ENCODE peak calls at places on chromosomes 3 and 15, in seven cellular contexts. N, Y, L, J, T, Z and P are unnamed samples.

GRCh38 chr3:116927918-116928317 is 218.3 kb downstream of the TUSC7 start:
- DNase-seq in N (no peak), Y (no peak), L (no peak), J (no peak), T (peak), Z (no peak), P (no peak)

GRCh38 chr3:196422976-196423781 is 9.0 kb downstream of the UBXN7 start:
- DNase-seq in N (no peak), Y (no peak), L (peak), J (no peak), T (no peak), Z (peak), P (no peak)

GRCh38 chr15:49036650-49037545 is 9.3 kb downstream of the SECISBP2L start:
- DNase-seq in N (peak), Y (no peak), L (peak), J (peak), T (no peak), Z (no peak), P (no peak)

GRCh38 chr3:172624999-172625398 is 85.9 kb downstream of the NCEH1 start:
- DNase-seq in N (no peak), Y (no peak), L (no peak), J (no peak), T (no peak), Z (no peak), P (no peak)

GRCh38 chr3:60703956-60704736 is 547.1 kb downstream of the FHIT start:
- DNase-seq in N (peak), Y (no peak), L (peak), J (peak), T (no peak), Z (no peak), P (no peak)

GRCh38 chr15:61951949-61952348 is 108.3 kb downstream of the VPS13C start:
- DNase-seq in N (no peak), Y (no peak), L (peak), J (peak), T (no peak), Z (peak), P (no peak)

GRCh38 chr3:169628567-169628966 is 34.9 kb downstream of the MECOM start:
- DNase-seq in N (no peak), Y (no peak), L (no peak), J (no peak), T (no peak), Z (no peak), P (no peak)

GRCh38 chr3:147945968-147946519 is 536.9 kb downstream of the ZIC1 start:
- DNase-seq in N (peak), Y (peak), L (peak), J (peak), T (peak), Z (peak), P (peak)

GRCh38 chr3:61269460-61269859 is 18.2 kb upstream of the FHIT start:
- DNase-seq in N (no peak), Y (no peak), L (no peak), J (no peak), T (no peak), Z (no peak), P (no peak)

GRCh38 chr3:78260388-78260787 is 1220.5 kb downstream of the ROBO2 start:
- DNase-seq in N (no peak), Y (no peak), L (no peak), J (no peak), T (no peak), Z (no peak), P (no peak)

GRCh38 chr3:192090586-192090985 is 629.6 kb downstream of the PYDC2 start:
- DNase-seq in N (no peak), Y (peak), L (peak), J (no peak), T (peak), Z (no peak), P (peak)

GRCh38 chr3:86547697-86548096 is 443.3 kb downstream of the VGLL3 start:
- DNase-seq in N (no peak), Y (no peak), L (no peak), J (no peak), T (peak), Z (no peak), P (peak)

GRCh38 chr3:17634964-17635363 is 107.5 kb downstream of the TBC1D5 start:
- DNase-seq in N (no peak), Y (no peak), L (no peak), J (no peak), T (no peak), Z (no peak), P (no peak)

GRCh38 chr3:15171096-15171495 is 35.0 kb upstream of the CAPN7 start:
- DNase-seq in N (no peak), Y (peak), L (no peak), J (no peak), T (no peak), Z (no peak), P (no peak)

GRCh38 chr15:79629687-79630086 is 197.6 kb downstream of the MINAR1 start:
- DNase-seq in N (peak), Y (no peak), L (peak), J (peak), T (no peak), Z (no peak), P (no peak)

GRCh38 chr3:64163755-64164148 is 61.5 kb downstream of the PRICKLE2 start:
- DNase-seq in N (peak), Y (peak), L (peak), J (peak), T (no peak), Z (no peak), P (no peak)

GRCh38 chr3:71466483-71466882 is 117.0 kb downstream of the FOXP1 start:
- DNase-seq in N (no peak), Y (no peak), L (peak), J (no peak), T (no peak), Z (peak), P (no peak)

GRCh38 chr3:154522031-154522430 is 92.0 kb upstream of the GPR149 start:
- DNase-seq in N (no peak), Y (no peak), L (no peak), J (no peak), T (no peak), Z (no peak), P (no peak)

GRCh38 chr15:99359760-99360159 is 108.5 kb downstream of the LRRC28 start:
- DNase-seq in N (no peak), Y (no peak), L (no peak), J (no peak), T (no peak), Z (no peak), P (no peak)

GRCh38 chr3:139674585-139675260 is 3.0 kb downstream of the NMNAT3 start:
- DNase-seq in N (no peak), Y (no peak), L (peak), J (no peak), T (no peak), Z (no peak), P (no peak)

GRCh38 chr15:82663186-82663600 is 16.0 kb upstream of the CPEB1 start:
- DNase-seq in N (peak), Y (peak), L (peak), J (peak), T (peak), Z (peak), P (peak)

GRCh38 chr15:77907824-77908751 is 169.4 kb downstream of the TBC1D2B start:
- DNase-seq in N (peak), Y (peak), L (peak), J (peak), T (peak), Z (no peak), P (peak)

GRCh38 chr15:88249220-88249619 is 7.3 kb downstream of the NTRK3 start:
- DNase-seq in N (peak), Y (no peak), L (no peak), J (no peak), T (no peak), Z (no peak), P (no peak)

GRCh38 chr3:139906441-139906840 is 28.5 kb upstream of the CLSTN2 start:
- DNase-seq in N (peak), Y (peak), L (peak), J (peak), T (peak), Z (no peak), P (no peak)

GRCh38 chr3:27639271-27639670 is 82.9 kb downstream of the EOMES start:
- DNase-seq in N (no peak), Y (no peak), L (no peak), J (no peak), T (no peak), Z (no peak), P (no peak)

GRCh38 chr3:134034005-134034785 is 4.5 kb upstream of the SLCO2A1 start:
- DNase-seq in N (peak), Y (no peak), L (peak), J (peak), T (no peak), Z (no peak), P (no peak)

GRCh38 chr15:69493406-69493805 is 40.8 kb downstream of the RPLP1 start:
- DNase-seq in N (no peak), Y (no peak), L (no peak), J (no peak), T (no peak), Z (no peak), P (no peak)

GRCh38 chr15:58440181-58440910 is 8.6 kb downstream of the LIPC start:
- DNase-seq in N (peak), Y (peak), L (peak), J (peak), T (no peak), Z (peak), P (no peak)

GRCh38 chr3:196994056-196994455 is 25.4 kb upstream of the PIGZ start:
- DNase-seq in N (no peak), Y (no peak), L (no peak), J (no peak), T (no peak), Z (no peak), P (no peak)

GRCh38 chr3:77321646-77322045 is 281.7 kb downstream of the ROBO2 start:
- DNase-seq in N (peak), Y (peak), L (peak), J (no peak), T (no peak), Z (no peak), P (no peak)

GRCh38 chr3:188516515-188516914 is 362.6 kb downstream of the LPP start:
- DNase-seq in N (no peak), Y (no peak), L (no peak), J (no peak), T (no peak), Z (no peak), P (no peak)

GRCh38 chr3:135840436-135840835 is 125.1 kb upstream of the PPP2R3A start:
- DNase-seq in N (no peak), Y (no peak), L (no peak), J (no peak), T (no peak), Z (no peak), P (no peak)

GRCh38 chr3:194339836-194340235 is 11.3 kb downstream of the CPN2 start:
- DNase-seq in N (no peak), Y (no peak), L (no peak), J (no peak), T (no peak), Z (no peak), P (no peak)
- H3K9ac ChIP-seq in N (no peak), Y (no peak), L (no peak), J (no peak), T (no peak), Z (no peak), P (no peak)

DNA sequence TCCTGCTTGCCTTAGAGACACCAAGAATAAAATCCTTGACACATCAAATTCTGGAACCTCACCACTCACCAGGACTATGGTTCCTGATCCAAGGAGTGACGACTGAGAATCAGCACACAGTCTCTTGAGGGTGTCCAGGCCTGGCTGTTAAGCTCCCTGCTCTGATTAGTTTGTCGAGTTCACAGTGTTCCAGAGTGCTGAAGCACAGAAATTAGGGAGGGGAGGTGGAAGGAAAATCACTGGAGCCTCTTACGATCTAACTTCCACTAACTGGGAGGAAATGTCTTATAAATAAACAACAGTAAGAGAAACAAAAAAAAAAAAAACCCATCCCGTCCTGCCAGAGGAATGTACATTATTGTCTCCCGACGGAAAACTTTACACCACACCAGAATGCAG is 330.2 kb downstream of the TIGIT start:
- DNase-seq in N (peak), Y (peak), L (peak), J (peak), T (no peak), Z (peak), P (no peak)
- H3K9ac ChIP-seq in N (peak), Y (peak), L (peak), J (peak), T (no peak), Z (peak), P (no peak)

GRCh38 chr3:184347321-184348056 is 10.1 kb downstream of the FAM131A start:
- DNase-seq in N (peak), Y (no peak), L (peak), J (no peak), T (no peak), Z (no peak), P (no peak)
- H3K9ac ChIP-seq in N (no peak), Y (no peak), L (no peak), J (peak), T (no peak), Z (no peak), P (no peak)

GRCh38 chr3:108126348-108126747 is 35.5 kb upstream of the CD47 start:
- DNase-seq in N (no peak), Y (no peak), L (no peak), J (no peak), T (no peak), Z (no peak), P (no peak)
- H3K9ac ChIP-seq in N (no peak), Y (no peak), L (no peak), J (no peak), T (no peak), Z (no peak), P (no peak)

DNA sequence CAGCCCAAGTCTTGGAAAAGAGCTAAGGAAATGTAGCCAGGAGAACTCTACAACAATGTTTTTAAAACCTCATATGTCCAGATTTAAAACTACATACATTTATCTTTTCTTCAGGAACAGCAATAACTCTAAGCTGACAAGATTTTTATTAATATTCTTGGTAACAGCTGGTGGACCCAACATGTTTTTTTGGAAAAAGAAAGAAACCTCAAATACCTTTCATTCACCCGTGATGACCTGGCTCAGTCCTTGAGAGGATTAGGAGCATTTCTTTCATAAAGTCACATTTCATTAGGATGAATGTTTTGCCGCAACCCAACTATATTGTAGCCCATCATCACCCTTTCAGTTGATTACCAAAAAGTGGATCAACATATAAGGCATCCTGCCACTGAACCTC is 50.3 kb upstream of the CMSS1 start:
- DNase-seq in N (peak), Y (no peak), L (peak), J (no peak), T (no peak), Z (no peak), P (no peak)
- H3K9ac ChIP-seq in N (no peak), Y (no peak), L (no peak), J (no peak), T (no peak), Z (no peak), P (no peak)